ENCODE peak calls at places on chromosomes 11 and 22, in ten cellular contexts. I is stimulated activated CD8-positive, alpha-beta memory T cell treated with anti-CD3 and anti-CD28 coated beads, Interleukin-2, amount 100 ng/mL, for 48 hours; X is CD4-positive, alpha-beta T cell; V is NCI-H1105 treated with DMSO at 0.1 percent for 48 hours; F is activated T-cell treated with anti-CD3 and anti-CD28 coated beads, Interleukin-2, amount 50 U/mL, for 72 hours; B is NCI-H524 treated with DMSO at 0.1 percent for 48 hours; G is fibroblast of mammary gland; R is AG09309; U is hepatic stellate cell; A is cardiac muscle cell. Y is an unnamed sample.

GRCh38 chr22:44429941-44430587 is 68.0 kb downstream of the RTL6 start:
- DNase-seq in U (no peak), F (no peak), G (no peak), B (no peak), X (no peak), V (no peak), A (no peak), I (no peak), R (no peak), Y (no peak)

GRCh38 chr11:57358991-57359390 is 20.8 kb downstream of the P2RX3 start:
- DNase-seq in G (no peak), R (no peak), B (no peak), V (no peak), U (no peak), I (no peak), F (no peak), X (no peak), A (no peak), Y (no peak)

GRCh38 chr11:8829556-8829955 is 81.4 kb upstream of the AKIP1 start:
- DNase-seq in R (no peak), F (no peak), X (no peak), B (no peak), I (no peak), G (no peak), U (no peak), A (no peak), V (no peak), Y (no peak)

GRCh38 chr22:37464181-37464580 is 22.0 kb downstream of the MFNG start:
- DNase-seq in F (no peak), I (no peak), R (no peak), U (no peak), X (no peak), B (no peak), A (no peak), G (no peak), V (no peak), Y (peak; percentile 62)

GRCh38 chr11:36631704-36632287 is 33.8 kb upstream of the RAG2 start:
- DNase-seq in V (no peak), I (no peak), A (no peak), U (no peak), X (no peak), G (no peak), B (no peak), R (no peak), F (peak; percentile 7), Y (peak; percentile 16)

GRCh38 chr22:44574581-44575343 is 76.7 kb upstream of the RTL6 start:
- DNase-seq in A (peak; percentile 32), I (no peak), G (no peak), R (no peak), X (no peak), V (no peak), U (no peak), F (no peak), B (no peak), Y (no peak)

GRCh38 chr22:39233736-39234120 is 11.1 kb downstream of the PDGFB start:
- DNase-seq in I (no peak), B (no peak), F (no peak), G (no peak), A (peak; percentile 49), V (no peak), R (no peak), U (no peak), X (no peak), Y (no peak)

GRCh38 chr22:36192601-36193000 is 9.0 kb downstream of the APOL4 start:
- DNase-seq in X (no peak), A (no peak), G (no peak), V (no peak), R (no peak), I (no peak), B (no peak), F (no peak), U (no peak), Y (no peak)

GRCh38 chr22:46539169-46539568 is 1.7 kb upstream of the CELSR1 start:
- DNase-seq in V (no peak), F (no peak), G (no peak), R (no peak), B (no peak), I (no peak), A (no peak), U (no peak), X (no peak), Y (no peak)

GRCh38 chr11:100808904-100809491 is 121.9 kb downstream of the ARHGAP42 start:
- DNase-seq in G (peak; percentile 52), X (no peak), F (no peak), I (no peak), U (peak; percentile 7), R (peak; percentile 29), A (no peak), B (no peak), V (no peak), Y (no peak)

GRCh38 chr11:119671048-119671447 is 58.0 kb downstream of the NECTIN1 start:
- DNase-seq in R (peak; percentile 11), X (no peak), U (peak; percentile 72), F (no peak), I (no peak), G (peak; percentile 88), V (peak; percentile 92), B (peak; percentile 54), A (no peak), Y (no peak)

GRCh38 chr11:61171907-61172306 is 10.7 kb upstream of the VPS37C start:
- DNase-seq in B (no peak), V (no peak), F (no peak), U (no peak), A (no peak), R (no peak), G (no peak), X (no peak), I (no peak), Y (no peak)

GRCh38 chr11:40315122-40315521 is 1144.3 kb downstream of the LRRC4C start:
- DNase-seq in A (no peak), I (no peak), B (no peak), U (no peak), F (no peak), V (no peak), G (no peak), X (no peak), R (no peak), Y (no peak)

GRCh38 chr11:3920148-3920852 is 64.8 kb downstream of the STIM1 start:
- DNase-seq in R (peak; percentile 69), I (peak; percentile 71), F (peak; percentile 87), X (peak; percentile 63), V (no peak), B (no peak), A (no peak), U (no peak), G (peak; percentile 87), Y (peak; percentile 40)

GRCh38 chr22:26174280-26174679 is 5.0 kb downstream of the SEZ6L start:
- DNase-seq in R (no peak), I (no peak), X (no peak), V (no peak), F (no peak), G (no peak), U (no peak), B (no peak), A (peak; percentile 20), Y (no peak)

GRCh38 chr11:85863855-85864254 is 8.7 kb downstream of the CCDC83 start:
- DNase-seq in I (no peak), U (no peak), V (no peak), X (no peak), A (no peak), G (no peak), R (no peak), B (no peak), F (no peak), Y (no peak)

GRCh38 chr11:111351374-111352081 is 27.5 kb downstream of the POU2AF1 start:
- DNase-seq in U (no peak), I (no peak), G (no peak), V (no peak), F (no peak), X (no peak), R (no peak), B (no peak), A (no peak), Y (no peak)

Y was measured in GM13977.